ENCODE peak calls at places on chromosome 6, in five cellular contexts. X is AG04450, C is HCT116, L is ovary, G is BE2C. F is an unnamed sample.

GRCh38 chr6:32107447-32107846 is 1.7 kb downstream of the TNXB start:
- DNase-seq in X (no peak), C (no peak), L (no peak), G (no peak), F (no peak)

GRCh38 chr6:168194732-168195565 is 115.9 kb upstream of the FRMD1 start:
- DNase-seq in X (no peak), C (no peak), L (no peak), G (no peak), F (no peak)

GRCh38 chr6:17851001-17851719 is 136.3 kb downstream of the KIF13A start:
- DNase-seq in X (no peak), C (no peak), L (no peak), G (no peak), F (no peak)

GRCh38 chr6:134908906-134909516 is 40.9 kb downstream of the ALDH8A1 start:
- DNase-seq in X (peak), C (peak), L (peak), G (peak), F (no peak)

GRCh38 chr6:63452117-63452516 is 120.2 kb upstream of the LOC128125822 start:
- DNase-seq in X (no peak), C (no peak), L (no peak), G (no peak), F (no peak)

GRCh38 chr6:106141441-106142237 is 55.5 kb downstream of the PRDM1 start:
- DNase-seq in X (no peak), C (no peak), L (no peak), G (no peak), F (no peak)

GRCh38 chr6:56293756-56294155 is 46.4 kb upstream of the COL21A1 start:
- DNase-seq in X (no peak), C (no peak), L (no peak), G (no peak), F (no peak)

GRCh38 chr6:159654483-159655098 is 38.5 kb downstream of the SOD2 start:
- DNase-seq in X (peak), C (peak), L (no peak), G (no peak), F (no peak)

GRCh38 chr6:117034547-117034946 is 157.5 kb downstream of the RFX6 start:
- DNase-seq in X (no peak), C (no peak), L (no peak), G (no peak), F (no peak)

GRCh38 chr6:17178301-17178700 is 76.5 kb downstream of the STMND1 start:
- DNase-seq in X (no peak), C (no peak), L (no peak), G (no peak), F (no peak)

GRCh38 chr6:35428421-35429149 is 23.6 kb upstream of the FANCE start:
- DNase-seq in X (no peak), C (no peak), L (no peak), G (no peak), F (no peak)
- TF ChIP-seq CTCF in X (no peak), C (no peak), L (no peak), G (no peak), F (no peak)

DNA sequence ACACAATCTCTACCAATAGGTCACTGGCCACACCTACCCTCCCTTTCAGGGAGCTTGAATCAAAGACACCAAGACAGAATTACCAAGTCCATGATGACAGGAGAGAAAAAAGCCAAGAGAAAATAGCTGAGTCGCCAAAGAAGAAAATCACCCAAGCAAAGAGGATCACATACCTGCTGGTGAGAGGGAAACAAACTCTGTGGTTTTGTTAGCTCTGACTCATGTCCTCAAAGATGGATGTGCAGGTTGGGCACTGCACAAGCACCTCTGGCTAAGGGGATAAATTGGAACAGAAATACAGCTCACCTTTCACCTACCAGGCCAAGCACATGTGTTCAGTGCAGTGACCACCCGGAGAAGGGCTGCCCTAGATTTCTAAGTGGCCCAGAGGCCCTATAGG is 114.8 kb downstream of the TFAP2A start:
- DNase-seq in X (no peak), C (peak), L (no peak), G (no peak), F (no peak)
- TF ChIP-seq CTCF in X (no peak), C (no peak), L (no peak), G (no peak), F (no peak)

GRCh38 chr6:87586371-87587077 is 3.3 kb downstream of the RARS2 start:
- DNase-seq in X (no peak), C (no peak), L (no peak), G (no peak), F (no peak)

GRCh38 chr6:87590417-87590880 is 514 bp downstream of the ORC3 start:
- DNase-seq in X (no peak), C (no peak), L (no peak), G (no peak), F (no peak)

GRCh38 chr6:87590989-87591388 is 1.1 kb downstream of the ORC3 start:
- DNase-seq in X (no peak), C (no peak), L (no peak), G (no peak), F (no peak)

GRCh38 chr6:87588756-87589407 is 905 bp downstream of the RARS2 start:
- DNase-seq in X (no peak), C (no peak), L (no peak), G (no peak), F (no peak)

DNA sequence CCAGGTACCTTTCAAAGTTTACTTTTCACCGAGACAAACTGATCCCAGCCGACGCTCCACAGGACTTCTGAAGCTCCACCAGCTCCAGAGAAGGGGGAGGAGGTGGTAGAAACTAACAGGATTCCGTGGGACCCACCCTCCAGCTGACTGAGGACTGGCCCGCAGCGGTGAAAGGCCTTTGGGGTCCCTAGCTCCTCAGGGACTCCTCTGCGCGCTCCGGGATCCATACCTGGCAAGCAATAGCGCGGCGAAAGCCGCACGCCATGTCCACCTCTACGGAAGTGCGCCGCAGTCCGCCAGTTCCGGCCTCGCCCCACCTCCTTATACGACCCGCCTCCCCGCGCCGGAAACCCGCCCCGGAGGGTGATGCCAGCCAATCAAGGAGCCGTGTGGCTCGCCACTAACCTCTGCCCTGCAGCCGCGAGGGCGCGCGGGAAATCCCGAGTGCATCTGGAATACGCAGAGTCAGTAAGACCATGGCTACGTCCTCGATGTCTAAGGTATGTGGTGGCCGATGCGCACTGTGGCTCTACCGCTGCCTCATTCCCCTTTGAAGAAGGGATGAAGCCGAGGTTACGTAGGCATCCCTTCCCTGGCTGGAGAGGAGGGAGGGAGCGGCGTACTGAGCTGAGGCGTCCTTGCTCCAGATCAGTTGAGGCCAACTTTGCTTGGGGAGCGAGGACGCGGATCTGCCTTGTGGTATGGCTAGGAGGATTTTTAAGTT is at the start of the genes ORC3 and RARS2:
- DNase-seq in X (peak), C (peak), L (peak), G (peak), F (peak)
- TF ChIP-seq CTCF in X (no peak), C (no peak), L (no peak), G (no peak), F (no peak)

GRCh38 chr6:21935561-21936028 is 342.0 kb downstream of the SOX4 start:
- DNase-seq in X (no peak), C (peak), L (no peak), G (peak), F (no peak)
- TF ChIP-seq CTCF in X (peak), C (peak), L (no peak), G (peak), F (peak)

GRCh38 chr6:28606424-28607391 is 81.0 kb downstream of the GPX5 start:
- DNase-seq in X (no peak), C (peak), L (peak), G (peak), F (peak)
- TF ChIP-seq CTCF in X (peak), C (peak), L (no peak), G (peak), F (peak)

GRCh38 chr6:107789361-107789760 is 34.8 kb downstream of the SCML4 start:
- DNase-seq in X (no peak), C (no peak), L (no peak), G (no peak), F (no peak)
- TF ChIP-seq CTCF in X (no peak), C (no peak), L (no peak), G (no peak), F (no peak)